ENCODE peak calls at places on chromosomes 11 and 22, in eight cellular contexts. One of them, this sample, is unnamed.
A peak's percentile ranks its signal among the peaks of the same experiment; 100 is the strongest.

GRCh38 chr22:38186429-38186828 is 4.8 kb upstream of the PLA2G6 start:
- DNase-seq in myocyte: no peak
- DNase-seq in activated CD8-positive, alpha-beta memory T cell treated with anti-CD3 and anti-CD28 coated beads, Interleukin-2, amount 50 U/mL, for 48 hours: no peak
- DNase-seq in G401: no peak
- DNase-seq in fibroblast of villous mesenchyme: peak; percentile 84
- DNase-seq in SW480: no peak
- DNase-seq in lung microvascular endothelial cell: peak; percentile 81
- DNase-seq in COR-L47: no peak
- DNase-seq in this sample: no peak

GRCh38 chr11:2363816-2364370 is 13.2 kb upstream of the CD81 start:
- DNase-seq in myocyte: no peak
- DNase-seq in activated CD8-positive, alpha-beta memory T cell treated with anti-CD3 and anti-CD28 coated beads, Interleukin-2, amount 50 U/mL, for 48 hours: no peak
- DNase-seq in G401: no peak
- DNase-seq in fibroblast of villous mesenchyme: no peak
- DNase-seq in SW480: no peak
- DNase-seq in lung microvascular endothelial cell: no peak
- DNase-seq in COR-L47: no peak
- DNase-seq in this sample: no peak

GRCh38 chr11:65468874-65469333 is 29.9 kb upstream of the MALAT1 start:
- DNase-seq in myocyte: no peak
- DNase-seq in activated CD8-positive, alpha-beta memory T cell treated with anti-CD3 and anti-CD28 coated beads, Interleukin-2, amount 50 U/mL, for 48 hours: no peak
- DNase-seq in G401: peak; percentile 66
- DNase-seq in fibroblast of villous mesenchyme: peak; percentile 54
- DNase-seq in SW480: peak; percentile 84
- DNase-seq in lung microvascular endothelial cell: peak; percentile 61
- DNase-seq in COR-L47: peak; percentile 84
- DNase-seq in this sample: peak; percentile 67

GRCh38 chr11:63884191-63884590 is 32.8 kb downstream of the RCOR2 start:
- DNase-seq in myocyte: no peak
- DNase-seq in activated CD8-positive, alpha-beta memory T cell treated with anti-CD3 and anti-CD28 coated beads, Interleukin-2, amount 50 U/mL, for 48 hours: no peak
- DNase-seq in G401: no peak
- DNase-seq in fibroblast of villous mesenchyme: no peak
- DNase-seq in SW480: no peak
- DNase-seq in lung microvascular endothelial cell: no peak
- DNase-seq in COR-L47: no peak
- DNase-seq in this sample: no peak

GRCh38 chr11:14443642-14444041 is 56.0 kb downstream of the COPB1 start:
- DNase-seq in myocyte: no peak
- DNase-seq in activated CD8-positive, alpha-beta memory T cell treated with anti-CD3 and anti-CD28 coated beads, Interleukin-2, amount 50 U/mL, for 48 hours: no peak
- DNase-seq in G401: peak; percentile 24
- DNase-seq in fibroblast of villous mesenchyme: peak; percentile 50
- DNase-seq in SW480: no peak
- DNase-seq in lung microvascular endothelial cell: peak; percentile 64
- DNase-seq in COR-L47: peak; percentile 5
- DNase-seq in this sample: peak; percentile 17

GRCh38 chr11:1301220-1302000 is 8.0 kb downstream of the TOLLIP start:
- DNase-seq in myocyte: no peak
- DNase-seq in activated CD8-positive, alpha-beta memory T cell treated with anti-CD3 and anti-CD28 coated beads, Interleukin-2, amount 50 U/mL, for 48 hours: peak; percentile 17
- DNase-seq in G401: no peak
- DNase-seq in fibroblast of villous mesenchyme: no peak
- DNase-seq in SW480: no peak
- DNase-seq in lung microvascular endothelial cell: no peak
- DNase-seq in COR-L47: no peak
- DNase-seq in this sample: peak; percentile 14

GRCh38 chr11:19539861-19540260 is 172.8 kb upstream of the NAV2 start:
- DNase-seq in myocyte: no peak
- DNase-seq in activated CD8-positive, alpha-beta memory T cell treated with anti-CD3 and anti-CD28 coated beads, Interleukin-2, amount 50 U/mL, for 48 hours: no peak
- DNase-seq in G401: no peak
- DNase-seq in fibroblast of villous mesenchyme: no peak
- DNase-seq in SW480: no peak
- DNase-seq in lung microvascular endothelial cell: no peak
- DNase-seq in COR-L47: no peak
- DNase-seq in this sample: no peak

GRCh38 chr11:76588455-76589325 is 81.9 kb downstream of the LRRC32 start:
- DNase-seq in myocyte: peak; percentile 43
- DNase-seq in activated CD8-positive, alpha-beta memory T cell treated with anti-CD3 and anti-CD28 coated beads, Interleukin-2, amount 50 U/mL, for 48 hours: peak; percentile 72
- DNase-seq in G401: no peak
- DNase-seq in fibroblast of villous mesenchyme: peak; percentile 73
- DNase-seq in SW480: no peak
- DNase-seq in lung microvascular endothelial cell: peak; percentile 98
- DNase-seq in COR-L47: no peak
- DNase-seq in this sample: no peak

GRCh38 chr22:20957691-20958440 is 9.2 kb upstream of the AIFM3 start:
- DNase-seq in myocyte: peak; percentile 27
- DNase-seq in activated CD8-positive, alpha-beta memory T cell treated with anti-CD3 and anti-CD28 coated beads, Interleukin-2, amount 50 U/mL, for 48 hours: peak; percentile 59
- DNase-seq in G401: peak; percentile 69
- DNase-seq in fibroblast of villous mesenchyme: peak; percentile 35
- DNase-seq in SW480: peak; percentile 66
- DNase-seq in lung microvascular endothelial cell: no peak
- DNase-seq in COR-L47: no peak
- DNase-seq in this sample: no peak

GRCh38 chr22:22818861-22819855 is 68.5 kb upstream of the IGLL5 start:
- DNase-seq in myocyte: no peak
- DNase-seq in activated CD8-positive, alpha-beta memory T cell treated with anti-CD3 and anti-CD28 coated beads, Interleukin-2, amount 50 U/mL, for 48 hours: no peak
- DNase-seq in G401: no peak
- DNase-seq in fibroblast of villous mesenchyme: no peak
- DNase-seq in SW480: no peak
- DNase-seq in lung microvascular endothelial cell: no peak
- DNase-seq in COR-L47: no peak
- DNase-seq in this sample: no peak

GRCh38 chr11:15161746-15162145 is 47.0 kb downstream of the INSC start:
- DNase-seq in myocyte: no peak
- DNase-seq in activated CD8-positive, alpha-beta memory T cell treated with anti-CD3 and anti-CD28 coated beads, Interleukin-2, amount 50 U/mL, for 48 hours: no peak
- DNase-seq in G401: no peak
- DNase-seq in fibroblast of villous mesenchyme: peak; percentile 64
- DNase-seq in SW480: no peak
- DNase-seq in lung microvascular endothelial cell: no peak
- DNase-seq in COR-L47: no peak
- DNase-seq in this sample: no peak

GRCh38 chr11:12092714-12093113 is 17.7 kb upstream of the MICAL2 start:
- DNase-seq in myocyte: no peak
- DNase-seq in activated CD8-positive, alpha-beta memory T cell treated with anti-CD3 and anti-CD28 coated beads, Interleukin-2, amount 50 U/mL, for 48 hours: no peak
- DNase-seq in G401: peak; percentile 56
- DNase-seq in fibroblast of villous mesenchyme: no peak
- DNase-seq in SW480: no peak
- DNase-seq in lung microvascular endothelial cell: no peak
- DNase-seq in COR-L47: peak; percentile 57
- DNase-seq in this sample: no peak

GRCh38 chr11:86571273-86571948 is 101.0 kb downstream of the ME3 start:
- DNase-seq in myocyte: no peak
- DNase-seq in activated CD8-positive, alpha-beta memory T cell treated with anti-CD3 and anti-CD28 coated beads, Interleukin-2, amount 50 U/mL, for 48 hours: no peak
- DNase-seq in G401: no peak
- DNase-seq in fibroblast of villous mesenchyme: peak; percentile 20
- DNase-seq in SW480: no peak
- DNase-seq in lung microvascular endothelial cell: peak; percentile 31
- DNase-seq in COR-L47: no peak
- DNase-seq in this sample: no peak

This sample was measured in testis.